ENCODE peak calls at places on chromosomes 16 and 17, in ten cellular contexts. L is NCI-H1930; Z is stimulated activated CD4-positive, alpha-beta T cell treated with anti-CD3 and anti-CD28 coated beads, Interleukin-15, amount 100 ng/mL, for 1 hour; X is activated CD8-positive, alpha-beta T cell treated with anti-CD3 and anti-CD28 coated beads, Interleukin-2, amount 10 ng/mL, durations not matched to agents 7 days and 5 days; F is IMR-90; M is germinal center; P is H54; I is cardiac muscle cell; W is GM19239; D is HFFc6. G is an unnamed sample.

GRCh38 chr17:10325036-10325435 is 47.8 kb downstream of the MYH13 start:
- DNase-seq in L (no peak), Z (no peak), X (no peak), F (peak), M (no peak), P (no peak), I (peak), W (no peak), D (no peak), G (no peak)

GRCh38 chr16:82888616-82889015 is 261.8 kb downstream of the CDH13 start:
- DNase-seq in L (no peak), Z (no peak), X (no peak), F (peak), M (no peak), P (no peak), I (peak), W (no peak), D (peak), G (no peak)

GRCh38 chr17:13074026-13074425 is 56.2 kb upstream of the ELAC2 start:
- DNase-seq in L (no peak), Z (no peak), X (no peak), F (peak), M (no peak), P (no peak), I (peak), W (no peak), D (peak), G (no peak)

GRCh38 chr17:36941265-36942021 is 4.2 kb downstream of the LHX1 start:
- DNase-seq in L (no peak), Z (no peak), X (no peak), F (no peak), M (no peak), P (no peak), I (no peak), W (no peak), D (no peak), G (no peak)

GRCh38 chr17:80362428-80363119 is 52.4 kb upstream of the ENDOV start:
- DNase-seq in L (no peak), Z (no peak), X (no peak), F (peak), M (no peak), P (no peak), I (peak), W (no peak), D (peak), G (no peak)

GRCh38 chr17:66570353-66571195 is 264.3 kb upstream of the CACNG5 start:
- DNase-seq in L (no peak), Z (no peak), X (no peak), F (peak), M (no peak), P (no peak), I (no peak), W (no peak), D (no peak), G (no peak)

GRCh38 chr16:67860589-67861398 is 12.1 kb upstream of the EDC4 start:
- DNase-seq in L (no peak), Z (no peak), X (no peak), F (peak), M (no peak), P (no peak), I (no peak), W (no peak), D (peak), G (no peak)

GRCh38 chr17:63843387-63844292 is 1.2 kb upstream of the SMARCD2 start:
- DNase-seq in L (no peak), Z (no peak), X (peak), F (peak), M (peak), P (peak), I (peak), W (peak), D (no peak), G (no peak)

GRCh38 chr16:31113420-31114124 is 3.9 kb upstream of the KAT8 start:
- DNase-seq in L (no peak), Z (no peak), X (no peak), F (no peak), M (no peak), P (no peak), I (no peak), W (peak), D (no peak), G (no peak)

GRCh38 chr16:14284930-14285541 is 213.9 kb downstream of the MRTFB start:
- DNase-seq in L (peak), Z (no peak), X (peak), F (no peak), M (peak), P (peak), I (peak), W (no peak), D (peak), G (peak)

GRCh38 chr17:49193513-49194296 is 16.7 kb downstream of the GNGT2 start:
- DNase-seq in L (peak), Z (no peak), X (no peak), F (peak), M (peak), P (peak), I (peak), W (no peak), D (peak), G (no peak)

GRCh38 chr16:728131-728889 is 1.4 kb downstream of the HAGHL start:
- DNase-seq in L (peak), Z (peak), X (peak), F (peak), M (peak), P (peak), I (peak), W (peak), D (peak), G (peak)

GRCh38 chr17:2347805-2348685 is 10.7 kb downstream of the SGSM2 start:
- DNase-seq in L (peak), Z (no peak), X (no peak), F (peak), M (no peak), P (peak), I (peak), W (no peak), D (peak), G (no peak)

GRCh38 chr17:82022310-82022980 is at the start of gene CENPX:
- DNase-seq in L (no peak), Z (no peak), X (peak), F (no peak), M (no peak), P (no peak), I (no peak), W (no peak), D (no peak), G (no peak)

GRCh38 chr17:80575057-80575875 is 30.6 kb downstream of the RPTOR start:
- DNase-seq in L (peak), Z (peak), X (peak), F (peak), M (peak), P (peak), I (peak), W (peak), D (peak), G (peak)

GRCh38 chr16:1989209-1989825 is 453 bp upstream of the SYNGR3 start:
- DNase-seq in L (no peak), Z (no peak), X (no peak), F (no peak), M (no peak), P (no peak), I (no peak), W (no peak), D (no peak), G (no peak)

GRCh38 chr17:1690544-1691221 is 6.0 kb upstream of the PRPF8 start:
- DNase-seq in L (no peak), Z (no peak), X (no peak), F (no peak), M (no peak), P (no peak), I (no peak), W (no peak), D (no peak), G (no peak)

GRCh38 chr16:81005644-81006471 is 827 bp downstream of the CMC2 start:
- DNase-seq in L (peak), Z (no peak), X (no peak), F (peak), M (no peak), P (no peak), I (peak), W (no peak), D (no peak), G (no peak)

GRCh38 chr17:65515512-65515911 is 45.9 kb downstream of the AXIN2 start:
- DNase-seq in L (no peak), Z (no peak), X (no peak), F (no peak), M (no peak), P (no peak), I (no peak), W (no peak), D (no peak), G (no peak)

GRCh38 chr16:21184834-21185233 is 26.4 kb downstream of the LDAF1 start:
- DNase-seq in L (no peak), Z (no peak), X (no peak), F (no peak), M (no peak), P (no peak), I (no peak), W (no peak), D (no peak), G (no peak)

GRCh38 chr17:261640-262039 is 80.2 kb upstream of the DOC2B start:
- DNase-seq in L (no peak), Z (no peak), X (no peak), F (no peak), M (no peak), P (no peak), I (no peak), W (no peak), D (no peak), G (no peak)

GRCh38 chr16:72241930-72242329 is 70.0 kb upstream of the PMFBP1 start:
- DNase-seq in L (peak), Z (no peak), X (peak), F (peak), M (no peak), P (peak), I (peak), W (no peak), D (peak), G (no peak)

GRCh38 chr16:83530293-83530692 is 277.5 kb upstream of the HSBP1 start:
- DNase-seq in L (no peak), Z (no peak), X (no peak), F (peak), M (no peak), P (no peak), I (no peak), W (no peak), D (peak), G (no peak)

GRCh38 chr16:24135624-24136296 is 120.4 kb upstream of the CACNG3 start:
- DNase-seq in L (no peak), Z (no peak), X (no peak), F (no peak), M (no peak), P (no peak), I (no peak), W (no peak), D (no peak), G (no peak)

GRCh38 chr17:14294876-14295275 is 6.0 kb upstream of the HS3ST3B1 start:
- DNase-seq in L (no peak), Z (no peak), X (no peak), F (no peak), M (no peak), P (no peak), I (no peak), W (no peak), D (no peak), G (no peak)

GRCh38 chr16:24544640-24545039 is 5.3 kb downstream of the RBBP6 start:
- DNase-seq in L (no peak), Z (no peak), X (no peak), F (peak), M (no peak), P (no peak), I (no peak), W (no peak), D (no peak), G (no peak)

GRCh38 chr16:56257666-56258359 is 66.5 kb downstream of the GNAO1 start:
- DNase-seq in L (no peak), Z (no peak), X (no peak), F (no peak), M (no peak), P (no peak), I (no peak), W (no peak), D (no peak), G (no peak)

GRCh38 chr17:64682261-64683181 is 20.4 kb upstream of the SMURF2 start:
- DNase-seq in L (no peak), Z (no peak), X (no peak), F (peak), M (no peak), P (no peak), I (no peak), W (no peak), D (peak), G (no peak)

GRCh38 chr16:86110134-86110533 is 211.2 kb downstream of the IRF8 start:
- DNase-seq in L (no peak), Z (no peak), X (no peak), F (no peak), M (no peak), P (no peak), I (no peak), W (no peak), D (no peak), G (no peak)